ENCODE peak calls at places on chromosome 11, in nine cellular contexts. L, E, Y, Z, W, C, F, B and T are unnamed samples.

GRCh38 chr11:119486691-119487259 is 63.8 kb upstream of the THY1 start:
- DNase-seq in F (no peak), E (no peak), Y (no peak), C (no peak), B (no peak), Z (no peak), L (no peak), W (peak; percentile 6), T (peak; percentile 65)

GRCh38 chr11:61075891-61076290 is 26.4 kb upstream of the CD5 start:
- DNase-seq in Z (no peak), B (peak; percentile 70), Y (no peak), E (no peak), W (no peak), C (peak; percentile 67), L (peak; percentile 77), F (peak; percentile 31), T (no peak)

GRCh38 chr11:70532066-70532440 is 133.7 kb downstream of the CTTN start:
- DNase-seq in W (peak; percentile 0), B (no peak), Z (peak; percentile 18), F (no peak), L (no peak), E (no peak), Y (no peak), C (no peak), T (no peak)

GRCh38 chr11:113849713-113850112 is 25.7 kb downstream of the USP28 start:
- DNase-seq in F (no peak), C (no peak), B (no peak), L (no peak), W (no peak), Z (no peak), E (no peak), Y (no peak), T (no peak)

GRCh38 chr11:92964471-92964870 is 5.0 kb upstream of the MTNR1B start:
- DNase-seq in E (no peak), C (no peak), Z (no peak), B (peak; percentile 12), F (no peak), Y (no peak), W (no peak), L (no peak), T (no peak)

GRCh38 chr11:1260023-1260501 is 37.2 kb downstream of the MUC5B start:
- DNase-seq in B (peak; percentile 60), Y (no peak), F (no peak), Z (peak; percentile 81), L (peak; percentile 14), E (no peak), W (peak; percentile 49), C (no peak), T (no peak)

GRCh38 chr11:126336646-126337045 is 18.8 kb upstream of the ST3GAL4 start:
- DNase-seq in B (no peak), W (no peak), E (no peak), Z (no peak), C (no peak), F (no peak), L (peak; percentile 64), Y (no peak), T (peak; percentile 56)

GRCh38 chr11:95065336-95065735 is 1.4 kb upstream of the SRSF8 start:
- DNase-seq in E (no peak), Z (no peak), C (no peak), L (no peak), F (no peak), Y (no peak), W (no peak), B (no peak), T (no peak)

GRCh38 chr11:9210224-9210921 is 54.8 kb downstream of the DENND5A start:
- DNase-seq in F (no peak), C (no peak), W (no peak), Y (no peak), Z (no peak), L (no peak), B (peak; percentile 28), E (no peak), T (no peak)

GRCh38 chr11:64800633-64801464 is 2.2 kb downstream of the MAP4K2 start:
- DNase-seq in Y (no peak), C (no peak), Z (peak; percentile 76), E (no peak), L (no peak), W (no peak), F (no peak), B (no peak), T (no peak)
- H3K27ac ChIP-seq in Y (no peak overlapping the region), C (no peak overlapping the region), Z (no peak overlapping the region), E (peak overlapping the region; percentile 73), L (no peak overlapping the region), W (no peak overlapping the region), F (peak overlapping the region; percentile 78), B (no peak overlapping the region), T (no peak overlapping the region)

GRCh38 chr11:115930886-115931537 is 426.8 kb upstream of the CADM1 start:
- DNase-seq in Z (no peak), B (no peak), Y (no peak), W (no peak), L (no peak), F (no peak), C (no peak), E (no peak), T (no peak)
- H3K27ac ChIP-seq in Z (no peak overlapping the region), B (no peak overlapping the region), Y (no peak overlapping the region), W (no peak overlapping the region), L (no peak overlapping the region), F (no peak overlapping the region), C (no peak overlapping the region), E (no peak overlapping the region), T (no peak overlapping the region)

DNA sequence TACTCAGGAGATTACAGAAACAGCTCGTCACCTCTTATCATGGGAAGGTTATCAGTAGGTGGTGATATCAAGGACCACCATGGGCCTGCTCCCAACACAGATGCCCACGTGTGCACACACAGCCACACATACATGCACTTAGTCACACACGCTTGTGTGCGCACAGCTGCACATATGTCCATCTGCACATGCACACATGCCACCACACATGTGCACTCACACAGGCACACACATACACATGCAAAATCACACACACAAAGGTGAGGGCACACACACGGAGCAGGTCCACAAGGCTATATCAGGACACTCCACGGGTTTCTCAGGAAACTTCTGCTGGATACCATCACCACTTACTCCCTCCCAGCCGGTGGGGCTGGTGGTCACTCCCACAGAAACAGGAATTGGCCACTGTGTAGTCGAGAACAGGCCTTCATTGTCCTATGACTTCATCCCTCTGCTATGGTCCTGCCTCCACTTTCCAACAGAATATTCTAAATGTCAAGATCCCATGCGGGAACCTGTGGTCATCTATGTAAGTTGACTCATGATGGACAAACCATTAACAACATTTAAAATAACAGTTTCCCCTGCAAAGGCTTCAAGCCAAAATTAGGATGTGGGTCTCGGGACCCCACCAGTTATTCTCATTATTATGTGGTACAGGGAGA is 2.2 kb downstream of the C11orf24 start:
- DNase-seq in W (no peak), F (no peak), Y (no peak), B (peak; percentile 93), Z (no peak), L (peak; percentile 79), C (no peak), E (no peak), T (no peak)
- H3K27ac ChIP-seq in W (no peak overlapping the region), F (peak overlapping the region; percentile 11), Y (no peak overlapping the region), B (peak overlapping the region; percentile 99), Z (no peak overlapping the region), L (no peak overlapping the region), C (no peak overlapping the region), E (peak overlapping the region; percentile 94), T (peak overlapping the region; percentile 41)

GRCh38 chr11:44006882-44007495 is 40.8 kb upstream of the ACCSL start:
- DNase-seq in L (no peak), Y (no peak), E (peak; percentile 39), Z (no peak), F (no peak), B (no peak), W (no peak), C (no peak), T (no peak)
- H3K27ac ChIP-seq in L (peak overlapping the region; percentile 79), Y (no peak overlapping the region), E (peak overlapping the region; percentile 83), Z (no peak overlapping the region), F (peak overlapping the region; percentile 11), B (no peak overlapping the region), W (no peak overlapping the region), C (no peak overlapping the region), T (no peak overlapping the region)

GRCh38 chr11:22797081-22797480 is 32.5 kb downstream of the SVIP start:
- DNase-seq in C (no peak), Y (no peak), L (no peak), F (no peak), E (no peak), Z (no peak), B (no peak), W (no peak), T (no peak)
- H3K27ac ChIP-seq in C (no peak overlapping the region), Y (no peak overlapping the region), L (no peak overlapping the region), F (no peak overlapping the region), E (no peak overlapping the region), Z (no peak overlapping the region), B (no peak overlapping the region), W (no peak overlapping the region), T (no peak overlapping the region)

GRCh38 chr11:102763440-102763839 is 17.0 kb downstream of the MMP10 start:
- DNase-seq in C (no peak), B (peak; percentile 26), L (no peak), W (no peak), Y (no peak), F (no peak), E (no peak), Z (no peak), T (no peak)

GRCh38 chr11:102757823-102758549 is 22.4 kb downstream of the MMP10 start:
- DNase-seq in Y (no peak), C (no peak), E (no peak), F (no peak), L (peak; percentile 82), Z (no peak), W (no peak), B (peak; percentile 76), T (no peak)

GRCh38 chr11:102760355-102761035 is 19.9 kb downstream of the MMP10 start:
- DNase-seq in F (no peak), C (no peak), E (no peak), B (peak; percentile 96), Y (no peak), L (peak; percentile 83), Z (no peak), W (no peak), T (no peak)

GRCh38 chr11:102762414-102762813 is 18.0 kb downstream of the MMP10 start:
- DNase-seq in Z (no peak), L (no peak), Y (no peak), W (no peak), F (no peak), B (peak; percentile 74), E (no peak), C (peak; percentile 13), T (no peak)

DNA sequence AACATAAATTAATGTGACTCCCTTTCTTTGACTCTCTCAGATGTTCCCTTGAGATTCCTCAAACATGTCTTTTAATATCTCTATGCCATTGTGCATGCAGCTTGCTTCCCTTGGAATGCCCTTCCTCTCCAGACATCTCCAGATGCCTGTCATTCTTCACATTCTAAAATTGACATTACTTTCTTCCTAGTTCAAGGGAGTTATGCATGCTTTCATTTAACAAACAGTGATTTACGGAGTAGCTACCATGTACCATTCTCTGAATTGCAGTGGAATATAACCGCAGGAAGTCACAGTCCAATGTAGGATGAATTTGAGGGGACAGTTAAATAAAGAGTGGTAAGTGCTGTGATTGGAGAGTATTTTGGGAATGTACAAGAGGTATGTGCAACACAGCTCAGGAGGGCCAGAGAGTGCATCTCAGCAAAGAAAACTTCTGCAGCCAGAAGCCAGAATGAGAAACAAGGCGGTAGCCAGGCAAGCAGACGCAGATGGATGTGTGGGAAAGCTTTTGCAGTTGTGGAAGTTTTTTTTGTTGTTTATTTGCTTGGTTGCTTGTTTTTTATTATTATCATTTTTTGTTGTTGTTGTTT is 18.7 kb downstream of the MMP10 start:
- DNase-seq in F (no peak), E (no peak), Z (no peak), C (no peak), L (no peak), W (no peak), B (peak; percentile 20), Y (no peak), T (no peak)
- H3K27ac ChIP-seq in F (no peak overlapping the region), E (no peak overlapping the region), Z (no peak overlapping the region), C (no peak overlapping the region), L (peak overlapping the region; percentile 64), W (no peak overlapping the region), B (peak overlapping the region; percentile 13), Y (no peak overlapping the region), T (no peak overlapping the region)